ENCODE peak calls at places on chromosomes 4 and X, in nine cellular contexts. B, L, S, W, V, A, Y, J and P are unnamed samples. For H3K27me3, the result is how much of the 10 kb centered on the place peaks cover.

GRCh38 chrX:154734101-154734781 is 16.6 kb downstream of the GAB3 start:
- DNase-seq in B (no peak), L (peak), S (no peak), W (no peak), V (peak), A (no peak), Y (no peak), J (no peak), P (no peak)

GRCh38 chrX:36869457-36869856 is 138.7 kb upstream of the FAM47C start:
- DNase-seq in B (no peak), L (no peak), S (no peak), W (no peak), V (no peak), A (no peak), Y (no peak), J (no peak), P (no peak)

GRCh38 chrX:11465648-11466411 is 172.6 kb downstream of the AMELX start:
- DNase-seq in B (no peak), L (no peak), S (no peak), W (no peak), V (no peak), A (no peak), Y (no peak), J (no peak), P (no peak)

GRCh38 chr4:97394653-97395052 is 748.6 kb downstream of the STPG2 start:
- DNase-seq in B (no peak), L (no peak), S (no peak), W (no peak), V (no peak), A (no peak), Y (no peak), J (no peak), P (no peak)

GRCh38 chrX:45888518-45888917 is 656.7 kb downstream of the ZNF674 start:
- DNase-seq in B (no peak), L (no peak), S (no peak), W (no peak), V (no peak), A (no peak), Y (no peak), J (no peak), P (no peak)

GRCh38 chrX:10702031-10702430 is 81.6 kb upstream of the MID1 start:
- DNase-seq in B (no peak), L (no peak), S (no peak), W (no peak), V (no peak), A (no peak), Y (no peak), J (no peak), P (no peak)

GRCh38 chrX:16640823-16641222 is 9.1 kb upstream of the S100G start:
- DNase-seq in B (no peak), L (no peak), S (no peak), W (no peak), V (no peak), A (no peak), Y (no peak), J (no peak), P (no peak)

GRCh38 chr4:78298618-78299017 is 241.5 kb downstream of the FRAS1 start:
- DNase-seq in B (no peak), L (no peak), S (no peak), W (no peak), V (no peak), A (no peak), Y (no peak), J (no peak), P (no peak)

GRCh38 chr4:24001486-24001885 is 111.6 kb upstream of the PPARGC1A start:
- DNase-seq in B (no peak), L (no peak), S (no peak), W (no peak), V (no peak), A (no peak), Y (no peak), J (no peak), P (no peak)

GRCh38 chr4:164731827-164732474 is 22.0 kb upstream of the SMIM31 start:
- DNase-seq in B (no peak), L (peak), S (no peak), W (no peak), V (peak), A (peak), Y (peak), J (peak), P (peak)

GRCh38 chr4:170088686-170089085 is 1.1 kb downstream of the AADAT start:
- DNase-seq in B (no peak), L (no peak), S (no peak), W (no peak), V (no peak), A (no peak), Y (no peak), J (no peak), P (no peak)

GRCh38 chrX:103734125-103734760 is 23.5 kb downstream of the TMEM31 start:
- DNase-seq in B (no peak), L (no peak), S (no peak), W (no peak), V (no peak), A (no peak), Y (no peak), J (no peak), P (no peak)

GRCh38 chrX:97026406-97026805 is 142.7 kb downstream of the RPA4 start:
- DNase-seq in B (no peak), L (no peak), S (no peak), W (no peak), V (no peak), A (peak), Y (no peak), J (no peak), P (no peak)

GRCh38 chrX:784829-785228 is 154.2 kb downstream of the SHOX start:
- DNase-seq in B (no peak), L (no peak), S (no peak), W (no peak), V (no peak), A (no peak), Y (no peak), J (no peak), P (no peak)

GRCh38 chrX:118066867-118067515 is 49.6 kb downstream of the KLHL13 start:
- DNase-seq in B (peak), L (no peak), S (no peak), W (no peak), V (no peak), A (no peak), Y (no peak), J (no peak), P (no peak)

GRCh38 chrX:17527135-17527701 is 152.2 kb downstream of the NHS start:
- DNase-seq in B (no peak), L (peak), S (no peak), W (no peak), V (no peak), A (no peak), Y (peak), J (no peak), P (no peak)

GRCh38 chr4:122625156-122625555 is 4.3 kb upstream of the IL21 start:
- DNase-seq in B (no peak), L (no peak), S (no peak), W (no peak), V (no peak), A (no peak), Y (no peak), J (no peak), P (no peak)

GRCh38 chrX:41457618-41458192 is 10.6 kb downstream of the NYX start:
- DNase-seq in B (no peak), L (no peak), S (no peak), W (no peak), V (no peak), A (no peak), Y (no peak), J (no peak), P (no peak)

GRCh38 chr4:178577933-178578332 is 1135.7 kb upstream of the AGA start:
- DNase-seq in B (no peak), L (peak), S (no peak), W (no peak), V (no peak), A (no peak), Y (no peak), J (no peak), P (no peak)

GRCh38 chr4:99710681-99711345 is 53.2 kb upstream of the C4orf54 start:
- DNase-seq in B (peak), L (no peak), S (no peak), W (no peak), V (no peak), A (no peak), Y (no peak), J (no peak), P (no peak)

GRCh38 chr4:128528793-128529553 is 241.4 kb upstream of the PGRMC2 start:
- DNase-seq in B (peak), L (no peak), S (no peak), W (peak), V (no peak), A (peak), Y (no peak), J (no peak), P (peak)

GRCh38 chr4:78293841-78294301 is 236.7 kb downstream of the FRAS1 start:
- DNase-seq in B (peak), L (no peak), S (no peak), W (peak), V (no peak), A (no peak), Y (no peak), J (peak), P (no peak)

GRCh38 chrX:119389854-119390501 is 9.2 kb upstream of the SLC25A43 start:
- DNase-seq in B (no peak), L (no peak), S (no peak), W (no peak), V (no peak), A (no peak), Y (no peak), J (no peak), P (no peak)

GRCh38 chrX:19912-20571 is 261.1 kb upstream of the PLCXD1 start:
- DNase-seq in B (no peak), L (no peak), S (no peak), W (no peak), V (peak), A (no peak), Y (no peak), J (no peak), P (no peak)

GRCh38 chrX:50638123-50638522 is 167.5 kb upstream of the DGKK start:
- DNase-seq in B (no peak), L (no peak), S (no peak), W (no peak), V (no peak), A (no peak), Y (peak), J (no peak), P (no peak)

DNA sequence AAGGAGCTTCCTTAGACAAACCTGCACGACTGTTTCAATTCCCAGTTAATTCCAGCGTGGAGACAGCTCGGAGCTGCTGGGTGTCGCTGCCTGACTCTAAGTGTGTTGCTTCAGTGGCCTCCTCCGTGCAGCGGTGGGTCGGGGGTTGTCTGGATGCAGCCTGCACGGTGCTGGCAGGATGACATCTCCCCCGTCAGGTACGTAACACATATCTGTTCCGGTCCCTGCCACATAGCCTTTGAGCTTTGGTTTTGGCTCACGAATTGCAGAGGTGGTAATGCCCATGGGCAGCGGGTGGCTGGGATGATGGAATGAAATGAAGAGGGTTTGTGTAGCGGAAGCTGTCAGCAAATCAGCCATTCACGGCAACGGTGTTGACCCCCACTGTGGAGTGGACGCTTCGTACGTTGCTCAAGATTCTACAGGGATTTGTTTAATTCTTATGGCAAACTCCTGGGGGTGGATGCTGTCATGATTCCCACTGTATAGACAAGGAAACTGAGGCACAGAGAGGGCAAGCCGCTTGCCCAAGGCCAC is 33.7 kb upstream of the HMX1 start:
- DNase-seq in B (no peak), L (no peak), S (no peak), W (no peak), V (no peak), A (no peak), Y (no peak), J (no peak), P (no peak)
- H3K27me3 ChIP-seq in B (under half), L (under half), S (under half), W (under half), V (under half), A (under half), Y (half or more), J (under half), P (under half)

DNA sequence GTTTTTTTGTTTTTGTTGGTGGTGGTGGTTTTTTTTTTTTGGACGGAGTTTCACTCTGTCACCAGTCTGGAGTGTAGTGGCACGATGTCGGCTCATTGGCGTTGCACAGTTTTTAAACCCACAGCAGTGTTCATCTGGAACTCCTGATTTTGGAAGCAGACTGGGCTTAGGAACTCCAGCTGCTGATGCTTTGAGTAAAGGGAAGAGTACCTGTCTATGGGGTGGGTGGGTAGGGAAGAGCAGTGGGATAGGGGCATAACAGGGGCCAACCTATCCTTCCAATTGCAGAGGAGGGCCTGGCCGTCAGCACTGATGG is 2.0 kb downstream of the CD99 start:
- DNase-seq in B (no peak), L (no peak), S (no peak), W (no peak), V (no peak), A (no peak), Y (no peak), J (no peak), P (no peak)
- H3K27me3 ChIP-seq in B (under half), L (under half), S (under half), W (under half), V (under half), A (under half), Y (under half), J (under half), P (under half)

DNA sequence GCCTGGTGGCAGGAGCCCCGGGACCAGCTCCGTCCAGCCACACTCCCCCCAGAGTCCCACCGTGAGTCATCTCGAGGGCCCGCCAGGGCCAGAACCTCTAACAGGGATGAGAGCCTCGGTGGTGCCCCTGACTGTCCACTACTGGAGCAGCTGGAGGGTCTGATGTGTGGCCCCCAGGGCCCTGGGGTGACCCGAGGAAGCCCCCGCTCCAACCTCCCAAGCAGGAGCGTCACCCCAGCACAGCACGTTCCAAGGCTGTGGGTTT is 135.9 kb upstream of the NKX1-1 start:
- DNase-seq in B (no peak), L (no peak), S (no peak), W (no peak), V (no peak), A (no peak), Y (no peak), J (no peak), P (no peak)
- H3K27me3 ChIP-seq in B (under half), L (under half), S (under half), W (under half), V (under half), A (under half), Y (under half), J (under half), P (under half)

GRCh38 chr4:152657657-152658056 is 22.1 kb downstream of the TMEM154 start:
- DNase-seq in B (no peak), L (no peak), S (no peak), W (no peak), V (no peak), A (no peak), Y (no peak), J (no peak), P (no peak)

GRCh38 chr4:152651473-152652060 is 28.2 kb downstream of the TMEM154 start:
- DNase-seq in B (no peak), L (no peak), S (no peak), W (no peak), V (no peak), A (no peak), Y (no peak), J (no peak), P (no peak)

GRCh38 chr4:152659806-152660205 is 20.0 kb downstream of the TMEM154 start:
- DNase-seq in B (no peak), L (no peak), S (no peak), W (no peak), V (no peak), A (no peak), Y (no peak), J (no peak), P (no peak)

GRCh38 chr4:152652102-152652501 is 27.7 kb downstream of the TMEM154 start:
- DNase-seq in B (no peak), L (no peak), S (no peak), W (no peak), V (no peak), A (no peak), Y (no peak), J (no peak), P (no peak)

GRCh38 chr4:152655272-152656129 is 24.3 kb downstream of the TMEM154 start:
- DNase-seq in B (peak), L (no peak), S (no peak), W (no peak), V (peak), A (no peak), Y (no peak), J (no peak), P (no peak)
- H3K27me3 ChIP-seq in B (under half), L (under half), S (under half), W (under half), V (under half), A (under half), Y (under half), J (under half), P (under half)

DNA sequence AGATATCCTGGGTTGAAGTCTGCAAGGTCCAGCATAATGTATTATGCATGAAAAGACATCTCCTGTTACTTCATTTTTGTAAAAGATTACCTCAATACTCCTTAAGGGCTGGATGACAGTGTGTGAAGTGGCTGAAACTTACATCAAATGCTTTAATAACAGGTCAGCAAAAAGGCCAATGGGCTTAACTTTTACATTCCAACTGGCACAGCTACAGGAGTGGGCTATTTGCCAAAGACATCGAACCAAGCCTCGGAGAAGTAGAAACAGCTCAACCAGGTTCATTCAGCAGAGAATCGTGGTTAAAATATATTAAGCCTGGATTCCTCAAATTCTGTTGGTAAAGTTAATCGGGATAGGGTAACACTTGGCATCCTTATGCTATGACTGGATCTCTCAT is 639.6 kb downstream of the TRIML1 start:
- DNase-seq in B (no peak), L (no peak), S (no peak), W (peak), V (no peak), A (no peak), Y (no peak), J (no peak), P (no peak)
- H3K27me3 ChIP-seq in B (under half), L (under half), S (under half), W (under half), V (under half), A (under half), Y (under half), J (under half), P (under half)

DNA sequence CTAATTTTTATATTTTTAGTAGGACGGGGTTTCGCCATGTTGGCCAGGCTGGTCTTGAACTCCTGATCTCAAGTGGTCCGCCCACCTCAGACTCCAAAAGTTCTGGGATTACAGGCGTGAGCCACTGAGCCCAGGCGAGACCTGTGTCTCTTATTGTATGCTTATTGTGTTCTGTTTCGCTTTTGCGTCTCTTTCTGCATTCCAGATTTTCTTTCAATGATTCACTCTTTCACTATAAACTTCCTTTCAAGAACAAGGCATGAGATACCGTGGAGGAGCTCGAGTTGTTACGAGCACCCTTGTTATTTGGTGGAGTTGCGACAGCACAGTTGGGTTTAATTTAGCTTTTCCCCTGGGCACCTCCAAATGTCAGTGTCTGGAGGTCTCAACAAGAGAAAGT is 366.7 kb upstream of the FAT1 start:
- DNase-seq in B (no peak), L (no peak), S (no peak), W (peak), V (no peak), A (no peak), Y (no peak), J (no peak), P (no peak)
- H3K27me3 ChIP-seq in B (under half), L (under half), S (under half), W (under half), V (under half), A (under half), Y (under half), J (under half), P (under half)

DNA sequence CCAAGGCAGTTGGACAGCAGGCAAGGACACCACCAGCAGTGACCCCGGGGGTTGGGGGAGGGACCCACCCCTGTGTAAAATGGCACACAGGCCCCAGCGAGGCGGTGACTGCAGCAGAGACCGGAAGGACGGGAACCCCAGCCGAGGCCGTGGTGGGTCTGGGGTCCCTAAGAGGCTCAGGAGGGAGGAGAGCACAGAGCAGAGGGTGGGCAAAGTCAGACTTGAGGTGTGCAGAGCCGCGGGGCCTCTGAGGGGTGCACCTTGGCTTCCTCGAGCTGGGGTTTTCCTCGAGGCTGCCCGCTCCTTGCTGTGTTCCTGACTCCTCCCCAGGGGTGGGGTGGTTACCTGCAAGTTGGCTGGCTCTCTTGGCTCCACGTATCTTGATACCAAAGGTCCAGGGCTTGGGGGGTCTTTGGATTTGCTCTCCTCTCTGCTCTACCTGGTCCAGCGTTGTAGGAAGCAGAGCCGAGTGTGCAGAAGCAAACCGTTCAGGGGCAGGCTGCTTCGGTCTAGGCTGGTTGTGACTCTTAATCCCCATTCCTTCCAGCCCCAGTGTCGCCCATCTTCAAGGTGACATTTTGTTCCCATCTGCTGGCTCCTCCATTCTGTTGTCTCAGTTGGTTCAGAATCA is 37.9 kb upstream of the SORCS2 start:
- DNase-seq in B (no peak), L (no peak), S (no peak), W (no peak), V (peak), A (no peak), Y (no peak), J (no peak), P (no peak)
- H3K27me3 ChIP-seq in B (under half), L (under half), S (under half), W (half or more), V (under half), A (under half), Y (under half), J (under half), P (under half)